ENCODE peak calls at places on chromosomes 1 and 21, in eight cellular contexts. One of them, this sample, is unnamed.

GRCh38 chr1:157279157-157280140 is 141.3 kb upstream of the ETV3 start:
- DNase-seq in transverse colon: no peak
- DNase-seq in CD8-positive, alpha-beta T cell: no peak
- DNase-seq in nephron progenitor cell: no peak
- DNase-seq in tibial nerve: no peak
- DNase-seq in AG04450: no peak
- DNase-seq in cardiac muscle cell: no peak
- DNase-seq in ovary: no peak
- DNase-seq in this sample: no peak

GRCh38 chr21:15731243-15731613 is 1.4 kb downstream of the USP25 start:
- DNase-seq in transverse colon: no peak
- DNase-seq in CD8-positive, alpha-beta T cell: no peak
- DNase-seq in nephron progenitor cell: no peak
- DNase-seq in tibial nerve: no peak
- DNase-seq in AG04450: no peak
- DNase-seq in cardiac muscle cell: no peak
- DNase-seq in ovary: no peak
- DNase-seq in this sample: no peak

GRCh38 chr1:40766017-40766416 is 17.6 kb upstream of the KCNQ4 start:
- DNase-seq in transverse colon: no peak
- DNase-seq in CD8-positive, alpha-beta T cell: no peak
- DNase-seq in nephron progenitor cell: no peak
- DNase-seq in tibial nerve: no peak
- DNase-seq in AG04450: no peak
- DNase-seq in cardiac muscle cell: no peak
- DNase-seq in ovary: no peak
- DNase-seq in this sample: no peak

GRCh38 chr1:5745776-5746610 is 246.2 kb downstream of the NPHP4 start:
- DNase-seq in transverse colon: peak
- DNase-seq in CD8-positive, alpha-beta T cell: peak
- DNase-seq in nephron progenitor cell: peak
- DNase-seq in tibial nerve: peak
- DNase-seq in AG04450: peak
- DNase-seq in cardiac muscle cell: peak
- DNase-seq in ovary: peak
- DNase-seq in this sample: peak

GRCh38 chr1:167434306-167434705 is 84.0 kb downstream of the CD247 start:
- DNase-seq in transverse colon: no peak
- DNase-seq in CD8-positive, alpha-beta T cell: no peak
- DNase-seq in nephron progenitor cell: no peak
- DNase-seq in tibial nerve: no peak
- DNase-seq in AG04450: no peak
- DNase-seq in cardiac muscle cell: no peak
- DNase-seq in ovary: no peak
- DNase-seq in this sample: no peak

GRCh38 chr1:47848985-47849610 is 148.1 kb downstream of the TRABD2B start:
- DNase-seq in transverse colon: no peak
- DNase-seq in CD8-positive, alpha-beta T cell: no peak
- DNase-seq in nephron progenitor cell: no peak
- DNase-seq in tibial nerve: no peak
- DNase-seq in AG04450: no peak
- DNase-seq in cardiac muscle cell: no peak
- DNase-seq in ovary: no peak
- DNase-seq in this sample: no peak

GRCh38 chr21:17578162-17578561 is 34.5 kb downstream of the BTG3 start:
- DNase-seq in transverse colon: no peak
- DNase-seq in CD8-positive, alpha-beta T cell: no peak
- DNase-seq in nephron progenitor cell: no peak
- DNase-seq in tibial nerve: no peak
- DNase-seq in AG04450: no peak
- DNase-seq in cardiac muscle cell: no peak
- DNase-seq in ovary: no peak
- DNase-seq in this sample: no peak

GRCh38 chr1:10796029-10796944 is at the start of gene CASZ1:
- DNase-seq in transverse colon: peak
- DNase-seq in CD8-positive, alpha-beta T cell: no peak
- DNase-seq in nephron progenitor cell: peak
- DNase-seq in tibial nerve: peak
- DNase-seq in AG04450: peak
- DNase-seq in cardiac muscle cell: peak
- DNase-seq in ovary: peak
- DNase-seq in this sample: peak

GRCh38 chr1:17176306-17177061 is 28.4 kb upstream of the PADI1 start:
- DNase-seq in transverse colon: no peak
- DNase-seq in CD8-positive, alpha-beta T cell: no peak
- DNase-seq in nephron progenitor cell: no peak
- DNase-seq in tibial nerve: no peak
- DNase-seq in AG04450: no peak
- DNase-seq in cardiac muscle cell: no peak
- DNase-seq in ovary: no peak
- DNase-seq in this sample: no peak

GRCh38 chr1:65164633-65165032 is 16.6 kb downstream of the AK4 start:
- DNase-seq in transverse colon: no peak
- DNase-seq in CD8-positive, alpha-beta T cell: no peak
- DNase-seq in nephron progenitor cell: no peak
- DNase-seq in tibial nerve: no peak
- DNase-seq in AG04450: no peak
- DNase-seq in cardiac muscle cell: no peak
- DNase-seq in ovary: no peak
- DNase-seq in this sample: no peak

GRCh38 chr21:34996304-34997081 is 52.6 kb downstream of the RUNX1 start:
- DNase-seq in transverse colon: no peak
- DNase-seq in CD8-positive, alpha-beta T cell: no peak
- DNase-seq in nephron progenitor cell: no peak
- DNase-seq in tibial nerve: no peak
- DNase-seq in AG04450: no peak
- DNase-seq in cardiac muscle cell: no peak
- DNase-seq in ovary: no peak
- DNase-seq in this sample: no peak

GRCh38 chr1:17046043-17046657 is 7.7 kb downstream of the SDHB start:
- DNase-seq in transverse colon: no peak
- DNase-seq in CD8-positive, alpha-beta T cell: no peak
- DNase-seq in nephron progenitor cell: no peak
- DNase-seq in tibial nerve: no peak
- DNase-seq in AG04450: peak
- DNase-seq in cardiac muscle cell: peak
- DNase-seq in ovary: no peak
- DNase-seq in this sample: peak

GRCh38 chr1:207007352-207008033 is 25.1 kb downstream of the C1orf116 start:
- DNase-seq in transverse colon: no peak
- DNase-seq in CD8-positive, alpha-beta T cell: no peak
- DNase-seq in nephron progenitor cell: no peak
- DNase-seq in tibial nerve: peak
- DNase-seq in AG04450: peak
- DNase-seq in cardiac muscle cell: no peak
- DNase-seq in ovary: no peak
- DNase-seq in this sample: peak

GRCh38 chr1:145784409-145784808 is 39.5 kb downstream of the RNF115 start:
- DNase-seq in transverse colon: no peak
- DNase-seq in CD8-positive, alpha-beta T cell: no peak
- DNase-seq in nephron progenitor cell: no peak
- DNase-seq in tibial nerve: no peak
- DNase-seq in AG04450: no peak
- DNase-seq in cardiac muscle cell: peak
- DNase-seq in ovary: no peak
- DNase-seq in this sample: no peak

GRCh38 chr1:94322696-94323095 is 85.3 kb upstream of the ARHGAP29 start:
- DNase-seq in transverse colon: no peak
- DNase-seq in CD8-positive, alpha-beta T cell: no peak
- DNase-seq in nephron progenitor cell: no peak
- DNase-seq in tibial nerve: no peak
- DNase-seq in AG04450: no peak
- DNase-seq in cardiac muscle cell: no peak
- DNase-seq in ovary: no peak
- DNase-seq in this sample: no peak

DNA sequence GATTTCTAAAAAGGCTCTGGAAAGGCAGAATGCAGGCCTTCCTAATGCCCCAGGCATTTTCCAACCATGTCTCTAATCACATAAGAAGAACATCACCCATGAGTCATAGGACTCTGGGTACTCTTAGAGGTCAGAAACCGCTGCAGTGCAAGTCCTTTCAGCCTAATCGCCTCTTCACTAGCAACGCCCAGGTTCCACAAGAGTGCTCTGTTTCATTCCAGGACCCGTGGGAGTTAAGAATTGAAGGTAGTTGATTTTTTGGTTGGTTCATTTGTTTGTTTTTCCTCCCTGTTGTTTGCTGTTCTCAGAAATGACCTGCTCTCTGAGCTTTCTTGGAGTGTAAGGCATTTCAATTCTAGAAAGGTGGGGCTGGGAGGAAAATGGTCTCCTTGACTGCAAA is 123.2 kb downstream of the NR5A2 start:
- DNase-seq in transverse colon: no peak
- DNase-seq in CD8-positive, alpha-beta T cell: no peak
- DNase-seq in nephron progenitor cell: no peak
- DNase-seq in tibial nerve: no peak
- DNase-seq in AG04450: no peak
- DNase-seq in cardiac muscle cell: no peak
- DNase-seq in ovary: no peak
- DNase-seq in this sample: peak
- TF ChIP-seq CTCF in transverse colon: no peak
- TF ChIP-seq CTCF in CD8-positive, alpha-beta T cell: no peak
- TF ChIP-seq CTCF in nephron progenitor cell: no peak
- TF ChIP-seq CTCF in tibial nerve: no peak
- TF ChIP-seq CTCF in AG04450: no peak
- TF ChIP-seq CTCF in cardiac muscle cell: no peak
- TF ChIP-seq CTCF in ovary: no peak
- TF ChIP-seq CTCF in this sample: no peak

DNA sequence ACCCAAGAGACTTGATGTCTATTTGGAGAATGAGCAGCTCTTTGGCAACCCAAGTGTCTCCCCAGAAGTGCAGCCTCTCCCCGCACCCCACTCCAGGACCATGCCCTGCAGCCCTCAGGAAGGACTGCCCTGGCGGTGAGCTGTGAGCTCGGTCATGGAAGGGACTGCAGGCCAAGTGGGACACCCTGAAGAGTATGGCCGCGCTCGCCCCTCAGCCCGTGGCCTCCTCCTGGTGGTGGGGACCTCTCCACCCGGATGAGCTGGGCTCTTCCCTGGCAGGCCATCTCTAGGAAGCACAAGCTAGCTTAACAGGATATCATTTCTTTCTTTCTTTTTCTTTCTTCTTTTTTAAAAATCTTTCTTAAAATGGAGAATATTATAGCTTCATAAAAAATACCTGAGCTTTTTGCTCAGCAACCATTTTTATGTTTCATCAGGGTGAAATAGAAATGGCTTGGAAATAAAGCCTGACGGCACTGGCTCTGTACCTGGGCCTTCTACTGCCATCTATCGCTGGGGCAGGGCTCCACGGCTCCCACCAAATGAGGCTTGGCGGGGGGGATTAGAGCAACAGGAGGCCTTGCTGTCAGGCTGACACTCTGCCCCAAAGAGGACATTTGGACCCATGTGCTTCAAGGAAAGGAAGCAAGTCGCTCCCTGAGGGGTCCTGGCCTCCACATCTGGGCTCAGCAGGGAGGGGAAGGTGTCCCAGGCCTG is 296.2 kb upstream of the VAMP3 start:
- DNase-seq in transverse colon: no peak
- DNase-seq in CD8-positive, alpha-beta T cell: no peak
- DNase-seq in nephron progenitor cell: no peak
- DNase-seq in tibial nerve: no peak
- DNase-seq in AG04450: no peak
- DNase-seq in cardiac muscle cell: no peak
- DNase-seq in ovary: no peak
- DNase-seq in this sample: no peak
- TF ChIP-seq CTCF in transverse colon: no peak
- TF ChIP-seq CTCF in CD8-positive, alpha-beta T cell: no peak
- TF ChIP-seq CTCF in nephron progenitor cell: peak
- TF ChIP-seq CTCF in tibial nerve: no peak
- TF ChIP-seq CTCF in AG04450: peak
- TF ChIP-seq CTCF in cardiac muscle cell: no peak
- TF ChIP-seq CTCF in ovary: no peak
- TF ChIP-seq CTCF in this sample: peak

GRCh38 chr1:8814870-8815269 is 2.6 kb downstream of the RERE start:
- DNase-seq in transverse colon: no peak
- DNase-seq in CD8-positive, alpha-beta T cell: no peak
- DNase-seq in nephron progenitor cell: no peak
- DNase-seq in tibial nerve: no peak
- DNase-seq in AG04450: no peak
- DNase-seq in cardiac muscle cell: peak
- DNase-seq in ovary: no peak
- DNase-seq in this sample: no peak
- TF ChIP-seq CTCF in transverse colon: no peak
- TF ChIP-seq CTCF in CD8-positive, alpha-beta T cell: no peak
- TF ChIP-seq CTCF in nephron progenitor cell: no peak
- TF ChIP-seq CTCF in tibial nerve: no peak
- TF ChIP-seq CTCF in AG04450: no peak
- TF ChIP-seq CTCF in cardiac muscle cell: peak
- TF ChIP-seq CTCF in ovary: no peak
- TF ChIP-seq CTCF in this sample: peak

GRCh38 chr1:2399890-2400575 is 8.4 kb downstream of the RER1 start:
- DNase-seq in transverse colon: no peak
- DNase-seq in CD8-positive, alpha-beta T cell: no peak
- DNase-seq in nephron progenitor cell: no peak
- DNase-seq in tibial nerve: no peak
- DNase-seq in AG04450: no peak
- DNase-seq in cardiac muscle cell: no peak
- DNase-seq in ovary: no peak
- DNase-seq in this sample: no peak
- TF ChIP-seq CTCF in transverse colon: no peak
- TF ChIP-seq CTCF in CD8-positive, alpha-beta T cell: no peak
- TF ChIP-seq CTCF in nephron progenitor cell: no peak
- TF ChIP-seq CTCF in tibial nerve: no peak
- TF ChIP-seq CTCF in AG04450: no peak
- TF ChIP-seq CTCF in cardiac muscle cell: no peak
- TF ChIP-seq CTCF in ovary: no peak
- TF ChIP-seq CTCF in this sample: no peak

This sample was measured in astrocyte of the cerebellum.